ENCODE peak calls at places on chromosomes 11 and 22, in ten cellular contexts. One of them, this sample, is unnamed.

GRCh38 chr11:88402192-88402715 is 64.7 kb upstream of the CTSC start:
- DNase-seq in neural crest cell: no peak
- DNase-seq in cardiac muscle cell: no peak
- DNase-seq in K562: no peak
- DNase-seq in activated CD8-positive, alpha-beta T cell treated with anti-CD3 and anti-CD28 coated beads for 36 hours: no peak
- DNase-seq in GM20000: peak; percentile 6
- DNase-seq in A549: peak; percentile 9
- DNase-seq in right lobe of liver: no peak
- DNase-seq in HFFc6: peak; percentile 83
- DNase-seq in MCF 10A: peak; percentile 87
- DNase-seq in this sample: no peak

GRCh38 chr11:1101318-1102089 is 26.8 kb downstream of the MUC2 start:
- DNase-seq in cardiac muscle cell: no peak
- DNase-seq in GM20000: no peak
- DNase-seq in MCF 10A: no peak
- DNase-seq in A549: no peak
- DNase-seq in right lobe of liver: no peak
- DNase-seq in HFFc6: no peak
- DNase-seq in activated CD8-positive, alpha-beta T cell treated with anti-CD3 and anti-CD28 coated beads for 36 hours: no peak
- DNase-seq in neural crest cell: no peak
- DNase-seq in K562: no peak
- DNase-seq in this sample: no peak

GRCh38 chr11:46856605-46857339 is 10.7 kb upstream of the CKAP5 start:
- DNase-seq in K562: no peak
- DNase-seq in cardiac muscle cell: no peak
- DNase-seq in activated CD8-positive, alpha-beta T cell treated with anti-CD3 and anti-CD28 coated beads for 36 hours: no peak
- DNase-seq in GM20000: no peak
- DNase-seq in A549: no peak
- DNase-seq in right lobe of liver: no peak
- DNase-seq in HFFc6: no peak
- DNase-seq in neural crest cell: no peak
- DNase-seq in MCF 10A: no peak
- DNase-seq in this sample: no peak

GRCh38 chr11:79708319-79708928 is 267.6 kb upstream of the TENM4 start:
- DNase-seq in K562: no peak
- DNase-seq in A549: peak; percentile 3
- DNase-seq in cardiac muscle cell: peak; percentile 73
- DNase-seq in GM20000: peak; percentile 33
- DNase-seq in activated CD8-positive, alpha-beta T cell treated with anti-CD3 and anti-CD28 coated beads for 36 hours: no peak
- DNase-seq in neural crest cell: peak; percentile 35
- DNase-seq in right lobe of liver: no peak
- DNase-seq in MCF 10A: peak; percentile 70
- DNase-seq in HFFc6: peak; percentile 47
- DNase-seq in this sample: peak; percentile 23

GRCh38 chr11:95153857-95154246 is 64.2 kb downstream of the ENDOD1 start:
- DNase-seq in right lobe of liver: no peak
- DNase-seq in A549: no peak
- DNase-seq in K562: no peak
- DNase-seq in cardiac muscle cell: no peak
- DNase-seq in HFFc6: no peak
- DNase-seq in MCF 10A: no peak
- DNase-seq in neural crest cell: no peak
- DNase-seq in GM20000: no peak
- DNase-seq in activated CD8-positive, alpha-beta T cell treated with anti-CD3 and anti-CD28 coated beads for 36 hours: no peak
- DNase-seq in this sample: no peak

GRCh38 chr22:49975543-49976389 is 15.2 kb downstream of the PIM3 start:
- DNase-seq in activated CD8-positive, alpha-beta T cell treated with anti-CD3 and anti-CD28 coated beads for 36 hours: peak; percentile 80
- DNase-seq in K562: peak; percentile 36
- DNase-seq in neural crest cell: peak; percentile 9
- DNase-seq in MCF 10A: no peak
- DNase-seq in A549: no peak
- DNase-seq in right lobe of liver: no peak
- DNase-seq in HFFc6: no peak
- DNase-seq in GM20000: peak; percentile 75
- DNase-seq in cardiac muscle cell: no peak
- DNase-seq in this sample: peak; percentile 50

GRCh38 chr22:28366856-28367255 is 312.8 kb downstream of the TTC28 start:
- DNase-seq in cardiac muscle cell: no peak
- DNase-seq in neural crest cell: no peak
- DNase-seq in A549: no peak
- DNase-seq in GM20000: no peak
- DNase-seq in MCF 10A: no peak
- DNase-seq in K562: no peak
- DNase-seq in right lobe of liver: no peak
- DNase-seq in activated CD8-positive, alpha-beta T cell treated with anti-CD3 and anti-CD28 coated beads for 36 hours: no peak
- DNase-seq in HFFc6: no peak
- DNase-seq in this sample: no peak

GRCh38 chr11:119764108-119764874 is 35.3 kb upstream of the NECTIN1 start:
- DNase-seq in K562: no peak
- DNase-seq in neural crest cell: no peak
- DNase-seq in GM20000: no peak
- DNase-seq in MCF 10A: no peak
- DNase-seq in HFFc6: peak; percentile 61
- DNase-seq in A549: no peak
- DNase-seq in right lobe of liver: peak; percentile 75
- DNase-seq in activated CD8-positive, alpha-beta T cell treated with anti-CD3 and anti-CD28 coated beads for 36 hours: no peak
- DNase-seq in cardiac muscle cell: peak; percentile 39
- DNase-seq in this sample: no peak

GRCh38 chr11:31150011-31150410 is 219.5 kb downstream of the DCDC1 start:
- DNase-seq in HFFc6: no peak
- DNase-seq in A549: no peak
- DNase-seq in GM20000: no peak
- DNase-seq in neural crest cell: no peak
- DNase-seq in MCF 10A: no peak
- DNase-seq in right lobe of liver: no peak
- DNase-seq in activated CD8-positive, alpha-beta T cell treated with anti-CD3 and anti-CD28 coated beads for 36 hours: no peak
- DNase-seq in K562: no peak
- DNase-seq in cardiac muscle cell: no peak
- DNase-seq in this sample: no peak

GRCh38 chr11:79794484-79795393 is 353.9 kb upstream of the TENM4 start:
- DNase-seq in right lobe of liver: no peak
- DNase-seq in neural crest cell: no peak
- DNase-seq in HFFc6: no peak
- DNase-seq in activated CD8-positive, alpha-beta T cell treated with anti-CD3 and anti-CD28 coated beads for 36 hours: no peak
- DNase-seq in cardiac muscle cell: no peak
- DNase-seq in GM20000: no peak
- DNase-seq in MCF 10A: no peak
- DNase-seq in K562: no peak
- DNase-seq in A549: no peak
- DNase-seq in this sample: no peak

GRCh38 chr22:46417268-46417580 is 81.7 kb downstream of the TRMU start:
- DNase-seq in activated CD8-positive, alpha-beta T cell treated with anti-CD3 and anti-CD28 coated beads for 36 hours: no peak
- DNase-seq in neural crest cell: no peak
- DNase-seq in right lobe of liver: no peak
- DNase-seq in K562: no peak
- DNase-seq in A549: no peak
- DNase-seq in GM20000: no peak
- DNase-seq in MCF 10A: no peak
- DNase-seq in HFFc6: no peak
- DNase-seq in cardiac muscle cell: no peak
- DNase-seq in this sample: no peak

GRCh38 chr11:131691558-131692041 is 321.2 kb downstream of the NTM start:
- DNase-seq in MCF 10A: no peak
- DNase-seq in activated CD8-positive, alpha-beta T cell treated with anti-CD3 and anti-CD28 coated beads for 36 hours: peak; percentile 33
- DNase-seq in A549: no peak
- DNase-seq in neural crest cell: peak; percentile 66
- DNase-seq in cardiac muscle cell: peak; percentile 60
- DNase-seq in right lobe of liver: no peak
- DNase-seq in GM20000: peak; percentile 76
- DNase-seq in HFFc6: no peak
- DNase-seq in K562: peak; percentile 82
- DNase-seq in this sample: peak; percentile 65

GRCh38 chr11:92246637-92247036 is 22.0 kb downstream of the FAT3 start:
- DNase-seq in neural crest cell: no peak
- DNase-seq in K562: no peak
- DNase-seq in A549: no peak
- DNase-seq in activated CD8-positive, alpha-beta T cell treated with anti-CD3 and anti-CD28 coated beads for 36 hours: no peak
- DNase-seq in right lobe of liver: no peak
- DNase-seq in GM20000: no peak
- DNase-seq in HFFc6: no peak
- DNase-seq in MCF 10A: peak; percentile 14
- DNase-seq in cardiac muscle cell: no peak
- DNase-seq in this sample: no peak

GRCh38 chr11:75273989-75274391 is 33.4 kb downstream of the TPBGL start:
- DNase-seq in neural crest cell: no peak
- DNase-seq in cardiac muscle cell: no peak
- DNase-seq in K562: no peak
- DNase-seq in MCF 10A: no peak
- DNase-seq in GM20000: no peak
- DNase-seq in right lobe of liver: peak; percentile 40
- DNase-seq in A549: no peak
- DNase-seq in HFFc6: no peak
- DNase-seq in activated CD8-positive, alpha-beta T cell treated with anti-CD3 and anti-CD28 coated beads for 36 hours: no peak
- DNase-seq in this sample: no peak

GRCh38 chr22:23833017-23833795 is 5.6 kb downstream of the DERL3 start:
- DNase-seq in activated CD8-positive, alpha-beta T cell treated with anti-CD3 and anti-CD28 coated beads for 36 hours: no peak
- DNase-seq in HFFc6: no peak
- DNase-seq in cardiac muscle cell: no peak
- DNase-seq in A549: no peak
- DNase-seq in GM20000: no peak
- DNase-seq in neural crest cell: no peak
- DNase-seq in K562: no peak
- DNase-seq in right lobe of liver: peak; percentile 39
- DNase-seq in MCF 10A: no peak
- DNase-seq in this sample: no peak

GRCh38 chr11:111370270-111370901 is 8.7 kb downstream of the POU2AF1 start:
- DNase-seq in K562: no peak
- DNase-seq in A549: no peak
- DNase-seq in neural crest cell: no peak
- DNase-seq in cardiac muscle cell: no peak
- DNase-seq in right lobe of liver: no peak
- DNase-seq in GM20000: no peak
- DNase-seq in activated CD8-positive, alpha-beta T cell treated with anti-CD3 and anti-CD28 coated beads for 36 hours: no peak
- DNase-seq in MCF 10A: no peak
- DNase-seq in HFFc6: no peak
- DNase-seq in this sample: no peak

DNA sequence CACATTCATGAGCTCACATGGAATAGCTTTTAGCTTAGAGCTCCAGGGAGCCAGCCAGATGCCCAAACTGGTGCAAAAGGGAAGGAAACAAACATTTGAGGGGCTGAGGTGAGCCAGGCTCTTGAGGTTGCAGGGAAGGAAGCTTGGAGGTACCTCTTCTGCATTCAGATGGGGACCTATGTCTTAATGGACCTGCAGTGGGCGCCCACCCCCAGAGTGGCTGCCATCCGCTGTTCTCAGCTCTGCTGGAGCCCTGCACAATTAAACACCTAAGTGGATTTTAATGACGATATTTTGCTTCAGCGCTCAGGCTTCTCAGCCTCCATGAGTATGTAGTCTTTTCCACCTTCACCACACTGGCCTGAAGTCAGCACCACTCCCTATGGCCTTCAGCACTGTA is 100.8 kb downstream of the LDLRAD3 start:
- DNase-seq in K562: no peak
- DNase-seq in right lobe of liver: no peak
- DNase-seq in cardiac muscle cell: no peak
- DNase-seq in HFFc6: no peak
- DNase-seq in activated CD8-positive, alpha-beta T cell treated with anti-CD3 and anti-CD28 coated beads for 36 hours: no peak
- DNase-seq in GM20000: no peak
- DNase-seq in neural crest cell: no peak
- DNase-seq in A549: no peak
- DNase-seq in MCF 10A: no peak
- DNase-seq in this sample: no peak
- TF ChIP-seq CTCF in K562: peak; percentile 15
- TF ChIP-seq CTCF in right lobe of liver: no peak
- TF ChIP-seq CTCF in cardiac muscle cell: no peak
- TF ChIP-seq CTCF in HFFc6: no peak
- TF ChIP-seq CTCF in activated CD8-positive, alpha-beta T cell treated with anti-CD3 and anti-CD28 coated beads for 36 hours: no peak
- TF ChIP-seq CTCF in GM20000: no peak
- TF ChIP-seq CTCF in neural crest cell: no peak
- TF ChIP-seq CTCF in A549: no peak
- TF ChIP-seq CTCF in MCF 10A: no peak
- TF ChIP-seq CTCF in this sample: no peak

GRCh38 chr11:32809313-32809712 is 14.9 kb upstream of the CCDC73 start:
- DNase-seq in A549: peak; percentile 66
- DNase-seq in GM20000: peak; percentile 71
- DNase-seq in HFFc6: peak; percentile 56
- DNase-seq in MCF 10A: peak; percentile 82
- DNase-seq in cardiac muscle cell: peak; percentile 81
- DNase-seq in activated CD8-positive, alpha-beta T cell treated with anti-CD3 and anti-CD28 coated beads for 36 hours: peak; percentile 82
- DNase-seq in neural crest cell: peak; percentile 75
- DNase-seq in K562: peak; percentile 36
- DNase-seq in right lobe of liver: peak; percentile 80
- DNase-seq in this sample: peak; percentile 68
- TF ChIP-seq CTCF in A549: peak; percentile 83
- TF ChIP-seq CTCF in GM20000: peak; percentile 55
- TF ChIP-seq CTCF in HFFc6: peak; percentile 84
- TF ChIP-seq CTCF in MCF 10A: peak; percentile 83
- TF ChIP-seq CTCF in cardiac muscle cell: peak; percentile 89
- TF ChIP-seq CTCF in activated CD8-positive, alpha-beta T cell treated with anti-CD3 and anti-CD28 coated beads for 36 hours: peak; percentile 64
- TF ChIP-seq CTCF in neural crest cell: peak; percentile 87
- TF ChIP-seq CTCF in K562: peak; percentile 74
- TF ChIP-seq CTCF in right lobe of liver: peak; percentile 62
- TF ChIP-seq CTCF in this sample: peak; percentile 83

GRCh38 chr11:60634151-60634550 is 65.3 kb upstream of the MS4A8 start:
- DNase-seq in HFFc6: no peak
- DNase-seq in right lobe of liver: no peak
- DNase-seq in GM20000: peak; percentile 47
- DNase-seq in K562: peak; percentile 12
- DNase-seq in MCF 10A: no peak
- DNase-seq in cardiac muscle cell: peak; percentile 3
- DNase-seq in A549: no peak
- DNase-seq in neural crest cell: no peak
- DNase-seq in activated CD8-positive, alpha-beta T cell treated with anti-CD3 and anti-CD28 coated beads for 36 hours: peak; percentile 5
- DNase-seq in this sample: peak; percentile 42
- TF ChIP-seq CTCF in HFFc6: peak; percentile 33
- TF ChIP-seq CTCF in right lobe of liver: no peak
- TF ChIP-seq CTCF in GM20000: peak; percentile 46
- TF ChIP-seq CTCF in K562: peak; percentile 54
- TF ChIP-seq CTCF in MCF 10A: peak; percentile 20
- TF ChIP-seq CTCF in cardiac muscle cell: peak; percentile 2
- TF ChIP-seq CTCF in A549: no peak
- TF ChIP-seq CTCF in neural crest cell: peak; percentile 49
- TF ChIP-seq CTCF in activated CD8-positive, alpha-beta T cell treated with anti-CD3 and anti-CD28 coated beads for 36 hours: no peak
- TF ChIP-seq CTCF in this sample: peak; percentile 60

DNA sequence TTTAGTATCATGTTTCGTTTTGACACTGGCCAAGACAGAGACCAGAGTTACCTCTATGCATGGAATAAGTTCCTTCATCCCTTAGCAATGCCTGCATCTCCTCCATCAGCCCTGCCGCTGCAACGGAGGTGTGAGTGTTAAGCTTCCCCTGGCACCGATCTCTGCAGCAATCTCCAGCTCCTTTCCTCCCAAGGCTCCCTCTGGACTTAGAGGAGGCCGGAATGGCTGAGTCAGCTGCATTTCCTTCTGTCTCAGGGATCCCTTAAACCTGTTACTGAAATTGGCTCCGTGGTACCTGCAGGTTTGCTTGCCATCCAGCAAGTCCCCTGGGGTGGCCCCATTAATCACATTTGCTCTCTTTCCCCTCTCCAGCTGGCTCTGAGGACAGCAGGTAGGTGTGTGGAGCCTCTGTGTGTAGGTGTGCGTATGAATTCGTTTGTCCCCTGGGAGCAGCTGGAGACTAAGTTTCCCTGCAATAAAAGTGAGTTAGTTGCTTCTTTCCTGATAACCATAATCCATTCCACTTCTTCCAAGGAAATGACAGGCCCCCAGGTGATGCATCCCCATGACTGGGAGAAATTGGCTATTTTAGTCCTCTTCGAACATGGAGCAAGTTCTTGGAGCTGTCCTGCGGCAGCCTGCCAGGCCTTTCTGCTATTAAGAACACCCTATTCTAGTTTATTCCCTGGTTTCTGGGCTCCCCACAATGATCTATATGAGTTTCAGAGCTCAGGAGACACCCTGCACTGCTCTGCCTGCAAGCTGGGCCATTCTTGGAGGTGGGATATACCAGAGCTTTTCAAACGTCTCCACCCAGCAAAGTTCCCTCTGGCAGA is 457.2 kb upstream of the CADM1 start:
- DNase-seq in right lobe of liver: no peak
- DNase-seq in A549: no peak
- DNase-seq in MCF 10A: no peak
- DNase-seq in K562: no peak
- DNase-seq in neural crest cell: no peak
- DNase-seq in GM20000: no peak
- DNase-seq in cardiac muscle cell: no peak
- DNase-seq in activated CD8-positive, alpha-beta T cell treated with anti-CD3 and anti-CD28 coated beads for 36 hours: no peak
- DNase-seq in HFFc6: no peak
- DNase-seq in this sample: no peak
- TF ChIP-seq CTCF in right lobe of liver: no peak
- TF ChIP-seq CTCF in A549: no peak
- TF ChIP-seq CTCF in MCF 10A: no peak
- TF ChIP-seq CTCF in K562: no peak
- TF ChIP-seq CTCF in neural crest cell: no peak
- TF ChIP-seq CTCF in GM20000: no peak
- TF ChIP-seq CTCF in cardiac muscle cell: no peak
- TF ChIP-seq CTCF in activated CD8-positive, alpha-beta T cell treated with anti-CD3 and anti-CD28 coated beads for 36 hours: no peak
- TF ChIP-seq CTCF in HFFc6: no peak
- TF ChIP-seq CTCF in this sample: no peak

This sample was measured in GM13977.